ENCODE peak calls at places on chromosomes 11 and 22, in eight cellular contexts. Y is fibroblast of mammary gland; K is testis; A is ELR; N is right atrium auricular region; X is hippocampal formation; M is NCI-H1105 treated with DMSO at 0.1 percent for 48 hours; V is stimulated activated CD8-positive, alpha-beta memory T cell treated with anti-CD3 and anti-CD28 coated beads, Interleukin-4, amount 100 ng/mL, for 48 hours. D is an unnamed sample.

GRCh38 chr11:34599406-34599901 is 21.4 kb upstream of the EHF start:
- DNase-seq in Y (peak; percentile 82), K (no peak), A (peak; percentile 97), N (no peak), X (no peak), M (no peak), V (no peak), D (peak; percentile 5)

GRCh38 chr11:65040520-65041205 is 347 bp upstream of the SAC3D1 start:
- DNase-seq in Y (peak; percentile 96), K (peak; percentile 95), A (peak; percentile 97), N (peak; percentile 85), X (peak; percentile 95), M (peak; percentile 99), V (peak; percentile 91), D (peak; percentile 93)

GRCh38 chr11:126188332-126189108 is 22.9 kb downstream of the RPUSD4 start:
- DNase-seq in Y (no peak), K (no peak), A (no peak), N (no peak), X (no peak), M (no peak), V (no peak), D (no peak)

GRCh38 chr11:72583177-72583553 is 91.1 kb downstream of the PDE2A start:
- DNase-seq in Y (no peak), K (no peak), A (no peak), N (no peak), X (no peak), M (no peak), V (no peak), D (no peak)

GRCh38 chr11:11876458-11876857 is 34.7 kb downstream of the USP47 start:
- DNase-seq in Y (peak; percentile 25), K (no peak), A (peak; percentile 35), N (no peak), X (no peak), M (no peak), V (no peak), D (no peak)

GRCh38 chr22:36325163-36326031 is 62.4 kb downstream of the MYH9 start:
- DNase-seq in Y (peak; percentile 95), K (peak; percentile 61), A (no peak), N (peak; percentile 84), X (no peak), M (no peak), V (no peak), D (no peak)

GRCh38 chr11:21771097-21771496 is 421.8 kb upstream of the ANO5 start:
- DNase-seq in Y (no peak), K (no peak), A (no peak), N (no peak), X (peak; percentile 63), M (peak; percentile 88), V (no peak), D (no peak)

GRCh38 chr11:122102426-122102825 is 13.6 kb downstream of the BLID start:
- DNase-seq in Y (no peak), K (no peak), A (peak; percentile 71), N (no peak), X (no peak), M (no peak), V (no peak), D (no peak)

GRCh38 chr22:38129021-38129420 is 18.5 kb upstream of the BAIAP2L2 start:
- DNase-seq in Y (no peak), K (no peak), A (no peak), N (no peak), X (no peak), M (no peak), V (no peak), D (no peak)

GRCh38 chr11:65329503-65329902 is 4.1 kb upstream of the DPF2 start:
- DNase-seq in Y (no peak), K (no peak), A (no peak), N (no peak), X (no peak), M (no peak), V (no peak), D (no peak)

GRCh38 chr11:118631109-118631508 is 23.7 kb downstream of the PHLDB1 start:
- DNase-seq in Y (no peak), K (no peak), A (no peak), N (no peak), X (no peak), M (no peak), V (no peak), D (no peak)

GRCh38 chr11:111604392-111605009 is 2.3 kb downstream of the SIK2 start:
- DNase-seq in Y (peak; percentile 69), K (no peak), A (peak; percentile 70), N (no peak), X (peak; percentile 78), M (peak; percentile 72), V (no peak), D (no peak)

D was measured in osteocyte.